ENCODE peak calls at places on chromosomes 12 and 14, in ten cellular contexts. N is GM06990, M is neural progenitor cell, D is endothelial cell of umbilical vein, X is colonic mucosa, Q is progenitor cell of endocrine pancreas, V is kidney epithelial cell, H is WTC11, I is psoas muscle, W is foreskin keratinocyte. U is an unnamed sample.

GRCh38 chr14:79467837-79468236 is 743.5 kb downstream of the DIO2 start:
- DNase-seq in N (no peak), M (no peak), D (no peak), X (no peak), Q (no peak), V (no peak), H (no peak), I (no peak), W (no peak), U (no peak)

GRCh38 chr12:91542048-91542447 is 359.4 kb upstream of the DCN start:
- DNase-seq in N (no peak), M (no peak), D (no peak), X (no peak), Q (no peak), V (no peak), H (no peak), I (no peak), W (no peak), U (no peak)

GRCh38 chr14:72615511-72616121 is 278.3 kb downstream of the DPF3 start:
- DNase-seq in N (no peak), M (no peak), D (peak), X (peak), Q (peak), V (peak), H (no peak), I (peak), W (peak), U (no peak)

GRCh38 chr14:101462726-101463565 is 98.3 kb upstream of the DIO3 start:
- DNase-seq in N (no peak), M (no peak), D (no peak), X (no peak), Q (peak), V (no peak), H (no peak), I (no peak), W (no peak), U (no peak)

GRCh38 chr14:95346266-95346665 is 26.6 kb upstream of the CLMN start:
- DNase-seq in N (no peak), M (no peak), D (no peak), X (no peak), Q (no peak), V (no peak), H (no peak), I (no peak), W (no peak), U (no peak)

GRCh38 chr12:42421844-42422779 is 96.1 kb downstream of the PPHLN1 start:
- DNase-seq in N (peak), M (no peak), D (peak), X (no peak), Q (no peak), V (no peak), H (no peak), I (no peak), W (no peak), U (peak)

GRCh38 chr12:10136637-10137205 is 6.7 kb upstream of the CLEC7A start:
- DNase-seq in N (no peak), M (no peak), D (no peak), X (no peak), Q (no peak), V (no peak), H (no peak), I (no peak), W (no peak), U (no peak)

GRCh38 chr12:121577443-121578180 is 3.2 kb downstream of the KDM2B start:
- DNase-seq in N (no peak), M (peak), D (no peak), X (peak), Q (no peak), V (no peak), H (no peak), I (no peak), W (no peak), U (peak)

GRCh38 chr12:19304149-19304780 is 135.0 kb upstream of the AEBP2 start:
- DNase-seq in N (no peak), M (no peak), D (no peak), X (no peak), Q (no peak), V (no peak), H (no peak), I (no peak), W (no peak), U (no peak)

GRCh38 chr12:107670999-107671643 is 14.5 kb upstream of the PWP1 start:
- DNase-seq in N (peak), M (peak), D (peak), X (peak), Q (peak), V (no peak), H (peak), I (no peak), W (no peak), U (peak)

GRCh38 chr14:25056688-25057078 is 6.7 kb upstream of the STXBP6 start:
- DNase-seq in N (no peak), M (no peak), D (no peak), X (no peak), Q (no peak), V (no peak), H (no peak), I (no peak), W (peak), U (no peak)

GRCh38 chr12:116346751-116347150 is 69.3 kb upstream of the MED13L start:
- DNase-seq in N (no peak), M (no peak), D (peak), X (no peak), Q (no peak), V (no peak), H (no peak), I (no peak), W (peak), U (no peak)

GRCh38 chr14:106586098-106586704 is 1059.8 kb downstream of the TMEM121 start:
- DNase-seq in N (peak), M (no peak), D (no peak), X (peak), Q (no peak), V (no peak), H (no peak), I (no peak), W (no peak), U (peak)

GRCh38 chr12:124592050-124592449 is 24.6 kb upstream of the NCOR2 start:
- DNase-seq in N (no peak), M (no peak), D (peak), X (no peak), Q (no peak), V (no peak), H (no peak), I (no peak), W (peak), U (no peak)

GRCh38 chr12:79691299-79692248 is 810 bp upstream of the PAWR start:
- DNase-seq in N (no peak), M (no peak), D (peak), X (peak), Q (no peak), V (peak), H (no peak), I (no peak), W (peak), U (peak)

GRCh38 chr12:47193066-47193465 is 113.3 kb upstream of the AMIGO2 start:
- DNase-seq in N (no peak), M (no peak), D (no peak), X (no peak), Q (no peak), V (no peak), H (no peak), I (no peak), W (no peak), U (no peak)

GRCh38 chr14:96470331-96470730 is 31.9 kb upstream of the PAPOLA start:
- DNase-seq in N (no peak), M (no peak), D (no peak), X (no peak), Q (no peak), V (no peak), H (no peak), I (no peak), W (no peak), U (no peak)

GRCh38 chr12:7667025-7667575 is 1.4 kb upstream of the APOBEC1 start:
- DNase-seq in N (no peak), M (no peak), D (no peak), X (no peak), Q (no peak), V (no peak), H (no peak), I (no peak), W (peak), U (peak)

GRCh38 chr14:24172261-24172860 is 481 bp downstream of the REC8 start:
- DNase-seq in N (no peak), M (peak), D (no peak), X (no peak), Q (no peak), V (no peak), H (peak), I (no peak), W (no peak), U (no peak)

GRCh38 chr14:91360490-91361235 is 57.0 kb downstream of the CCDC88C start:
- DNase-seq in N (no peak), M (no peak), D (no peak), X (no peak), Q (no peak), V (no peak), H (no peak), I (no peak), W (no peak), U (no peak)

GRCh38 chr12:30806989-30807694 is 52.4 kb upstream of the CAPRIN2 start:
- DNase-seq in N (no peak), M (peak), D (peak), X (peak), Q (no peak), V (no peak), H (peak), I (no peak), W (peak), U (no peak)

GRCh38 chr14:54773171-54774006 is 129.2 kb downstream of the GCH1 start:
- DNase-seq in N (peak), M (peak), D (peak), X (peak), Q (peak), V (peak), H (peak), I (peak), W (peak), U (peak)
- TF ChIP-seq CTCF in N (peak), M (peak), D (peak), X (peak), Q (peak), V (peak), H (peak), I (peak), W (peak), U (peak)

GRCh38 chr12:89528434-89528833 is 2.6 kb upstream of the POC1B start:
- DNase-seq in N (no peak), M (no peak), D (no peak), X (no peak), Q (no peak), V (no peak), H (no peak), I (no peak), W (no peak), U (no peak)
- TF ChIP-seq CTCF in N (no peak), M (no peak), D (no peak), X (no peak), Q (no peak), V (no peak), H (no peak), I (no peak), W (no peak), U (no peak)

GRCh38 chr14:78153069-78153351 is 17.2 kb upstream of the NRXN3 start:
- DNase-seq in N (no peak), M (no peak), D (no peak), X (no peak), Q (no peak), V (no peak), H (no peak), I (no peak), W (peak), U (no peak)

GRCh38 chr14:78157855-78158436 is 12.2 kb upstream of the NRXN3 start:
- DNase-seq in N (no peak), M (peak), D (no peak), X (no peak), Q (peak), V (peak), H (peak), I (no peak), W (no peak), U (no peak)

GRCh38 chr14:78152246-78153068 is 17.7 kb upstream of the NRXN3 start:
- DNase-seq in N (no peak), M (no peak), D (no peak), X (no peak), Q (no peak), V (no peak), H (no peak), I (no peak), W (peak), U (no peak)

GRCh38 chr14:78156196-78156595 is 14.0 kb upstream of the NRXN3 start:
- DNase-seq in N (no peak), M (no peak), D (no peak), X (no peak), Q (no peak), V (no peak), H (no peak), I (no peak), W (peak), U (no peak)

DNA sequence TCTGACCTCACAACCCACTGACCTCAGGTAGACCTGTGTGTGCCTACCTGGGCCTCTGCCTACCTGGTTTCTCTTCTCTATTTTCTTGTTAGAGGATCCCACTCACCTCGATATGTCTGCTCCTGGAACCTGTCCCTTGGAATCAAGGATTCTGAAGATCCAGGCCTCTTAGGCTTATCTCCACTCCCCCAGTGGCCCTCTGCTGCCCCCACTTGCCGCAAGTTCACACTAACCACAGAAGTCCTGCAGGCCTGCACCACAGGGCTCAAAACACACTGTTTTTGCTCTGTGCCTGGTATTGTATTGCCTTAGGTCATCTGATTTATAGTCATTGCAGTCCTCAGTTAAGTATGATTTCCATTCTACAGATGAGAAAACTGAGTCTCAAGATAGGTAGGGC is 15.3 kb upstream of the NRXN3 start:
- DNase-seq in N (no peak), M (peak), D (no peak), X (no peak), Q (no peak), V (no peak), H (peak), I (no peak), W (no peak), U (no peak)
- TF ChIP-seq CTCF in N (peak), M (peak), D (no peak), X (no peak), Q (peak), V (peak), H (no peak), I (no peak), W (peak), U (no peak)

GRCh38 chr12:12319501-12320322 is 30.3 kb downstream of the MANSC1 start:
- DNase-seq in N (no peak), M (no peak), D (no peak), X (peak), Q (no peak), V (no peak), H (no peak), I (no peak), W (no peak), U (no peak)
- TF ChIP-seq CTCF in N (no peak), M (no peak), D (no peak), X (no peak), Q (no peak), V (no peak), H (no peak), I (no peak), W (no peak), U (no peak)